ENCODE peak calls at places on chromosomes 7 and 10, in four cellular contexts. D is small intestine, Z is fibroblast of lung, L is SJSA1. U is an unnamed sample. For H3K4me1, the result is how much of the 10 kb centered on the place peaks cover.

GRCh38 chr10:118343115-118343514 is 991 bp upstream of the FAM204A start:
- DNase-seq in Z (peak), L (no peak), D (no peak), U (no peak)

GRCh38 chr7:464712-465461 is 54.8 kb downstream of the PDGFA start:
- DNase-seq in L (peak), Z (peak), D (no peak), U (no peak)

GRCh38 chr7:100367676-100368613 is 5.3 kb upstream of the PILRA start:
- DNase-seq in Z (no peak), D (no peak), L (no peak), U (no peak)

GRCh38 chr7:23712368-23713284 is 2.6 kb downstream of the STK31 start:
- DNase-seq in L (peak), D (peak), Z (peak), U (no peak)

GRCh38 chr7:122886357-122887081 is at the start of gene CADPS2:
- DNase-seq in Z (peak), D (peak), L (peak), U (peak)

GRCh38 chr7:65946895-65947294 is 35.1 kb downstream of the GUSB start:
- DNase-seq in Z (peak), L (no peak), D (peak), U (no peak)

GRCh38 chr7:5212633-5213285 is 22.7 kb downstream of the WIPI2 start:
- DNase-seq in L (no peak), Z (no peak), D (no peak), U (no peak)

GRCh38 chr10:98030093-98030821 is at the start of gene CRTAC1:
- DNase-seq in L (no peak), Z (peak), D (no peak), U (peak)

GRCh38 chr7:148575640-148576411 is 14.7 kb upstream of the C7orf33 start:
- DNase-seq in Z (peak), D (peak), L (peak), U (peak)

GRCh38 chr7:131513245-131514061 is 43.0 kb downstream of the PODXL start:
- DNase-seq in Z (peak), L (peak), D (peak), U (peak)

GRCh38 chr7:132009778-132010177 is 453.4 kb upstream of the PODXL start:
- DNase-seq in D (no peak), L (no peak), Z (no peak), U (no peak)

GRCh38 chr10:124525751-124526600 is 64.4 kb downstream of the LHPP start:
- DNase-seq in L (no peak), D (no peak), Z (no peak), U (no peak)

GRCh38 chr7:102223175-102223574 is 63.5 kb upstream of the SH2B2 start:
- DNase-seq in L (no peak), D (no peak), Z (no peak), U (no peak)

GRCh38 chr10:5663692-5664427 is 2.5 kb downstream of the ASB13 start:
- DNase-seq in Z (no peak), L (no peak), D (no peak), U (no peak)

GRCh38 chr10:122244001-122244715 is 26.9 kb upstream of the BTBD16 start:
- DNase-seq in L (no peak), D (no peak), Z (no peak), U (no peak)

GRCh38 chr7:134916428-134916883 is 69.9 kb upstream of the AGBL3 start:
- DNase-seq in L (no peak), Z (no peak), D (no peak), U (no peak)

GRCh38 chr10:13563481-13564445 is 23.0 kb upstream of the PRPF18 start:
- DNase-seq in L (no peak), Z (no peak), D (no peak), U (no peak)

GRCh38 chr7:25069900-25070443 is 55.1 kb downstream of the CYCS start:
- DNase-seq in Z (peak), D (peak), L (peak), U (no peak)

DNA sequence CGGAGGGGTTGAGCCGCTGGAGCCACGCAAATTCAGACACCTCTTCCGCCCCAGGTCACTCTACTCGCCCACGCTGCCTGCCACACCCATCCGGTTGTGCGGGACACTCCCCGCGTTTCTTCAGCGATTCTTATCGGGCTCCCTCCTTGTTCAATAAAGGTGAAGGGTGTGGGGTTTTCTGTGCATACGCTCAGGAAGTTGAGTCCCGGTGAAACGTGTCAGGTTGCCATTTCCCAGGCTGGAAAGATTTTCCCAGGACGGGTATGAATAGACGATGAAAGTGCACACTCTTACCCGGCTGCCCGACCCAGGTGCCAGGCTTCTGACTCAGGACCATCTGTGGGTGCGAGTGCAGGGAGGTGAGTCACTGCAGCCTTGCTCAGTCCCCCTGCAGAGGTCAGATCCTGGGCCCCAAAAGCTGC is 22.0 kb downstream of the KLF6 start:
- DNase-seq in L (no peak), Z (peak), D (peak), U (no peak)
- H3K27ac ChIP-seq in L (peak), Z (no peak), D (no peak), U (no peak)

GRCh38 chr7:112476390-112477052 is 4.3 kb upstream of the LSMEM1 start:
- DNase-seq in D (no peak), Z (no peak), L (no peak), U (no peak)

GRCh38 chr7:112481833-112482669 is 1.3 kb downstream of the LSMEM1 start:
- DNase-seq in Z (peak), D (no peak), L (peak), U (no peak)

GRCh38 chr7:112485766-112486165 is 5.0 kb downstream of the LSMEM1 start:
- DNase-seq in Z (peak), D (no peak), L (no peak), U (no peak)

GRCh38 chr7:112484671-112485097 is 3.9 kb downstream of the LSMEM1 start:
- DNase-seq in L (peak), Z (peak), D (no peak), U (no peak)

GRCh38 chr7:112481337-112481736 is 546 bp downstream of the LSMEM1 start:
- DNase-seq in L (no peak), Z (no peak), D (peak), U (no peak)
- H3K4me1 ChIP-seq in L (under half), Z (under half), D (under half), U (under half)

DNA sequence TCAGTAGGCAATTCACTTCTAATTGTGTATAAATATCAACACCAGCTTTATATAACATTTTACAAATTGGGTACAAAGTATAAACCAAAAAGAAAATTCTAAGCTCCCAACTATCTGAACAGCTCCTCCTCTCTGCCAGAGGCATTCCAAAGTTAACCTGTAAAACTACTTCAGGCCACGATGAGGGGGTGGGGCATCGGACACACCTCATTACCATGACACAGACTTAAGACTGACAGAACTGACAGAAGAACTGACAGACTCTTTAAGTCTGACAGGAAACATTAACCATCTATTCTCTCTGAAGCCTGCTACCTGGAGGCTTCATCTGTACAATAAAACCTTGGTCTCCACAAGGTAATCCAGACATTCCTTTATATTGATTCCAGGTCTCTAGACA is 12.3 kb downstream of the ESYT2 start:
- DNase-seq in L (no peak), Z (no peak), D (peak), U (no peak)
- H3K27ac ChIP-seq in L (no peak), Z (peak), D (peak), U (peak)

GRCh38 chr10:66218258-66218657 is 707.6 kb upstream of the LRRTM3 start:
- DNase-seq in L (no peak), Z (no peak), D (no peak), U (no peak)

GRCh38 chr10:66215921-66216320 is 709.9 kb upstream of the LRRTM3 start:
- DNase-seq in Z (no peak), D (no peak), L (no peak), U (no peak)

GRCh38 chr10:66218981-66219587 is 706.8 kb upstream of the LRRTM3 start:
- DNase-seq in L (no peak), D (no peak), Z (no peak), U (no peak)

GRCh38 chr10:66209025-66209424 is 716.8 kb upstream of the LRRTM3 start:
- DNase-seq in Z (peak), L (no peak), D (no peak), U (no peak)

GRCh38 chr10:66215005-66215404 is 710.8 kb upstream of the LRRTM3 start:
- DNase-seq in L (no peak), Z (no peak), D (no peak), U (no peak)
- H3K4me1 ChIP-seq in L (under half), Z (under half), D (under half), U (under half)

GRCh38 chr10:62085821-62086220 is 182.8 kb downstream of the RTKN2 start:
- DNase-seq in L (no peak), Z (no peak), D (no peak), U (no peak)

GRCh38 chr10:62085404-62085803 is 183.2 kb downstream of the RTKN2 start:
- DNase-seq in L (no peak), D (no peak), Z (no peak), U (no peak)

GRCh38 chr10:62083413-62083794 is 181.9 kb downstream of the ARID5B start:
- DNase-seq in Z (peak), L (no peak), D (peak), U (no peak)

GRCh38 chr10:62083868-62084267 is 182.4 kb downstream of the ARID5B start:
- DNase-seq in Z (peak), D (peak), L (no peak), U (no peak)

GRCh38 chr10:62084434-62084833 is 182.9 kb downstream of the ARID5B start:
- DNase-seq in Z (peak), D (peak), L (no peak), U (no peak)
- H3K27ac ChIP-seq in Z (peak), D (peak), L (no peak), U (no peak)

GRCh38 chr10:33126742-33127141 is 168.7 kb upstream of the ITGB1 start:
- DNase-seq in Z (no peak), L (no peak), D (no peak), U (no peak)

GRCh38 chr10:33127622-33128021 is 169.6 kb upstream of the ITGB1 start:
- DNase-seq in D (no peak), L (no peak), Z (no peak), U (no peak)

GRCh38 chr10:33126118-33126517 is 168.1 kb upstream of the ITGB1 start:
- DNase-seq in D (no peak), L (no peak), Z (no peak), U (no peak)

GRCh38 chr10:33129987-33130386 is 172.0 kb upstream of the ITGB1 start:
- DNase-seq in L (no peak), Z (peak), D (no peak), U (no peak)

GRCh38 chr10:33129181-33129928 is 171.3 kb upstream of the ITGB1 start:
- DNase-seq in Z (peak), D (no peak), L (peak), U (peak)
- H3K4me1 ChIP-seq in Z (under half), D (under half), L (under half), U (under half)

DNA sequence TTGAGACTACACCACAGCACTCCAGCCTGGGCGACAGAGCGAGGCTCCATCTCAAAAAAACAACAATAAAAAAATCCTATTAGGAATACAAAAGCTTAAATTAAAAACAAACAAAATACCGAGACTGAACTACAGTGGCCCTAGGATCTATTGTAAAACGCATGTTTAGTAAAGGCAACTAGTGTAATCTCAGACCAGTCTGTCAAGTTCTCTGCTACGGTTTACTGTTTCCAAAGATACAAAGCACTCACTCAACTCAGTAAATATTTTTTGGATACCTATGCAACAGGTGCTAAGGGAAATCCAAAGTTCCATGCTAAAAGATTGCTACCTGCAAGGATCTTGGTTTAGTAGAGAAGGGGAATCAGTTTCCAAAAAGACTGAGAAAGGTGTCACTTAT is 3.4 kb upstream of the MIOS start:
- DNase-seq in Z (no peak), L (no peak), D (no peak), U (no peak)
- H3K27ac ChIP-seq in Z (no peak), L (no peak), D (no peak), U (no peak)

U was measured in tibial nerve.